ENCODE peak calls at places on chromosomes 2 and 18, in ten cellular contexts. K, P, W, M, U, H, V, X, Y and N are unnamed samples.
A peak's percentile ranks its signal among the peaks of the same experiment; 100 is the strongest.

GRCh38 chr2:100653449-100654045 is 90.8 kb downstream of the PDCL3 start:
- DNase-seq in K (no peak), P (no peak), W (no peak), M (no peak), U (no peak), H (no peak), V (no peak), X (no peak), Y (no peak), N (no peak)

GRCh38 chr18:36993068-36993467 is 164.1 kb downstream of the KIAA1328 start:
- DNase-seq in K (no peak), P (no peak), W (no peak), M (no peak), U (no peak), H (no peak), V (peak; percentile 21), X (no peak), Y (no peak), N (no peak)

GRCh38 chr2:122390406-122390805 is 635.0 kb downstream of the TSN start:
- DNase-seq in K (no peak), P (no peak), W (no peak), M (no peak), U (no peak), H (no peak), V (no peak), X (no peak), Y (peak; percentile 38), N (no peak)

GRCh38 chr2:52220393-52220792 is 1188.5 kb upstream of the NRXN1 start:
- DNase-seq in K (no peak), P (peak; percentile 50), W (no peak), M (no peak), U (no peak), H (no peak), V (peak; percentile 1), X (no peak), Y (no peak), N (no peak)

GRCh38 chr2:240640939-240641338 is 15.7 kb downstream of the GPR35 start:
- DNase-seq in K (no peak), P (peak; percentile 22), W (no peak), M (no peak), U (peak; percentile 29), H (peak; percentile 49), V (no peak), X (no peak), Y (peak; percentile 54), N (no peak)

GRCh38 chr2:149076863-149077412 is 38.4 kb downstream of the LYPD6B start:
- DNase-seq in K (no peak), P (no peak), W (no peak), M (no peak), U (no peak), H (peak; percentile 15), V (no peak), X (no peak), Y (no peak), N (no peak)

GRCh38 chr18:63365909-63366269 is 1.1 kb downstream of the KDSR start:
- DNase-seq in K (peak; percentile 2), P (no peak), W (no peak), M (peak; percentile 5), U (no peak), H (no peak), V (no peak), X (no peak), Y (peak; percentile 24), N (no peak)

GRCh38 chr2:99679518-99679917 is 189.7 kb upstream of the REV1 start:
- DNase-seq in K (no peak), P (no peak), W (no peak), M (no peak), U (no peak), H (no peak), V (no peak), X (no peak), Y (no peak), N (no peak)

GRCh38 chr2:3179208-3179607 is 198.4 kb downstream of the EIPR1 start:
- DNase-seq in K (no peak), P (no peak), W (no peak), M (no peak), U (no peak), H (no peak), V (no peak), X (peak; percentile 54), Y (no peak), N (no peak)

GRCh38 chr2:227614740-227615139 is at the start of gene SCYGR3:
- DNase-seq in K (no peak), P (no peak), W (no peak), M (no peak), U (no peak), H (no peak), V (no peak), X (no peak), Y (no peak), N (no peak)

GRCh38 chr18:44725300-44726096 is 44.8 kb downstream of the SETBP1 start:
- DNase-seq in K (no peak), P (peak; percentile 51), W (no peak), M (no peak), U (no peak), H (no peak), V (peak; percentile 79), X (peak; percentile 85), Y (peak; percentile 56), N (no peak)

GRCh38 chr18:79662051-79662450 is 17.6 kb upstream of the CTDP1 start:
- DNase-seq in K (no peak), P (no peak), W (no peak), M (no peak), U (no peak), H (no peak), V (no peak), X (no peak), Y (no peak), N (no peak)

GRCh38 chr2:44979581-44979980 is 29.7 kb downstream of the SIX2 start:
- DNase-seq in K (no peak), P (no peak), W (no peak), M (no peak), U (no peak), H (no peak), V (no peak), X (no peak), Y (no peak), N (no peak)

GRCh38 chr2:44983836-44984604 is 25.2 kb downstream of the SIX2 start:
- DNase-seq in K (no peak), P (no peak), W (no peak), M (no peak), U (no peak), H (no peak), V (no peak), X (no peak), Y (no peak), N (no peak)

GRCh38 chr2:44980786-44981713 is 28.2 kb downstream of the SIX2 start:
- DNase-seq in K (no peak), P (no peak), W (no peak), M (no peak), U (no peak), H (no peak), V (no peak), X (no peak), Y (no peak), N (no peak)

GRCh38 chr2:44975571-44976450 is 33.4 kb downstream of the SIX2 start:
- DNase-seq in K (no peak), P (no peak), W (no peak), M (no peak), U (no peak), H (no peak), V (no peak), X (no peak), Y (no peak), N (no peak)

DNA sequence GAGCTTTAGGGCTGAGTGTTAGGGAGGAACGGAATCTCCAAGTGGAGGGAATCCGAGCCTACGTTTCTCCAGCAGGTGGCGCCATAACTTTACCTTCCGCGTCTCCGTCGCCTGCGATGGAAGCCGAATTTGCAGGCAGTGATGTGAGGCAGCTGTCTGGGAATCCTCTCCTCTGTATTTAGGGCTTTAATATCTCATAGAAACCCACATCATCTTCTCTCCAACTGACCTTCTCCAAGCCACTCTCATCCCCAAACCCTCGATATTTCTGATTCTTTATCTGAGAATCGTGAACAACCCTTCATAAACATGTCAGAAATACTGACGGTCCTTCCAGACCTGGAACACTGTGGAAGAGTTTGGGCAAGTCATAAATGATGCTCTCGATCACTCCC is 27.5 kb downstream of the SIX2 start:
- DNase-seq in K (peak; percentile 68), P (peak; percentile 62), W (peak; percentile 80), M (peak; percentile 69), U (peak; percentile 60), H (no peak), V (peak; percentile 70), X (peak; percentile 86), Y (peak; percentile 72), N (no peak)
- TF ChIP-seq POLR2A in K (no peak), P (no peak), W (no peak), M (no peak), U (no peak), H (no peak), V (no peak), X (no peak), Y (no peak), N (no peak)

GRCh38 chr2:237474931-237475703 is 11.9 kb upstream of the MLPH start:
- DNase-seq in K (peak; percentile 92), P (peak; percentile 79), W (peak; percentile 84), M (peak; percentile 76), U (peak; percentile 37), H (no peak), V (peak; percentile 54), X (peak; percentile 94), Y (peak; percentile 85), N (peak; percentile 92)
- TF ChIP-seq POLR2AphosphoS5 in K (no peak), P (peak; percentile 58), W (no peak), M (peak; percentile 22), U (peak; percentile 78), H (peak; percentile 7), V (no peak), X (peak; percentile 57), Y (peak; percentile 30), N (no peak)

DNA sequence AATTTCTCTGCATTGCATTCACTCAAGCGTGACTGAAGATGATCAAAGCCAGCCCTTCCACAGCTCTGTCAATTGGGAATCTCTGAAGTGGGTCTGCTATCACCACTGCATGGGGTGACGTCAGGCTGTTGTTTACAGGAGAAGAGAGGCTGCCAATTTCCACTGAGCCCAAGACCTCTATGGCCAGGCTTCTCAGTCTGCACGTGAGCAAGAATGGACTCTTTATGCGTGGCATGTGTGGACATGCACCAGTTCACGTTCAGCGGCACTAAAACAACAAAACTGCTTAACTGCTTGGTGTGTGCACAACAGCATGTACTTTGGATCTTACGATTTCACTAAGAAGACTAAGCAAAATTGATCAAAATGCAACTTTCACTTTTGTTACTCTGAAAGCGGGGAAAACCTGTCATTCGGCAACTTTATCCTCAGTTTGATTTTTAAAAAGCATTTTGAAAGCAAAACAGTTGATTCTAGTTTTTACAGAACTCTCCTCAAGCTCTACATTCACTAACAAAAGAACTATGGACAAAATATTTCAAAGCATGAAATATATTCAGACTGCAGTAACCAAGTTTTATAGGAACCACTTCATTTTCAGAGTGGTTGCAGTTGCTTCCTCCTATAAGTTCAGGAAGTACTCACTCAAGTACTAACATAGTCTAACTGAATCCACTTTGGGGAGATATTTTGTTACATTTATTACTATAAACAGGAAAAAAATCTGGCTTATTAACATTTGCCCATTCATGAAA is 77.0 kb upstream of the SERTAD2 start:
- DNase-seq in K (no peak), P (peak; percentile 86), W (no peak), M (peak; percentile 71), U (no peak), H (no peak), V (peak; percentile 92), X (peak; percentile 82), Y (peak; percentile 67), N (peak; percentile 79)
- TF ChIP-seq POLR2A in K (no peak), P (no peak), W (no peak), M (no peak), U (no peak), H (no peak), V (peak; percentile 39), X (no peak), Y (peak; percentile 29), N (no peak)

GRCh38 chr2:167140767-167141166 is 252.5 kb downstream of the XIRP2 start:
- DNase-seq in K (no peak), P (no peak), W (no peak), M (no peak), U (peak; percentile 71), H (peak; percentile 2), V (peak; percentile 86), X (no peak), Y (no peak), N (no peak)
- TF ChIP-seq POLR2AphosphoS5 in K (no peak), P (no peak), W (no peak), M (no peak), U (no peak), H (no peak), V (no peak), X (no peak), Y (no peak), N (no peak)